ENCODE peak calls at places on chromosome 4, in five cellular contexts. K, F, I, B and M are unnamed samples.
A peak's percentile ranks its signal among the peaks of the same experiment; 100 is the strongest.

GRCh38 chr4:151743128-151743854 is 17.5 kb downstream of the GATB start:
- DNase-seq in K (no peak), F (no peak), I (peak; percentile 35), B (no peak), M (no peak)

GRCh38 chr4:152974732-152975614 is 38.9 kb downstream of the FHDC1 start:
- DNase-seq in F (no peak), B (no peak), I (no peak), K (no peak), M (no peak)

GRCh38 chr4:78205601-78206000 is 148.5 kb downstream of the FRAS1 start:
- DNase-seq in F (no peak), I (no peak), K (no peak), B (no peak), M (no peak)

GRCh38 chr4:137307806-137308205 is 224.5 kb downstream of the PCDH18 start:
- DNase-seq in K (no peak), F (no peak), I (no peak), B (no peak), M (no peak)

GRCh38 chr4:8127051-8127798 is 31.4 kb downstream of the ABLIM2 start:
- DNase-seq in B (no peak), F (no peak), K (no peak), I (no peak), M (no peak)

GRCh38 chr4:86556791-86557415 is 37.2 kb upstream of the PTPN13 start:
- DNase-seq in F (no peak), I (peak; percentile 29), B (no peak), K (no peak), M (no peak)

GRCh38 chr4:105836537-105836936 is 58.7 kb upstream of the NPNT start:
- DNase-seq in F (no peak), I (no peak), B (no peak), K (no peak), M (no peak)

GRCh38 chr4:12949719-12950118 is 534.4 kb downstream of the RAB28 start:
- DNase-seq in K (no peak), F (no peak), I (no peak), B (no peak), M (no peak)

GRCh38 chr4:139913398-139913990 is 240.5 kb downstream of the MAML3 start:
- DNase-seq in I (no peak), F (no peak), B (no peak), K (no peak), M (no peak)

GRCh38 chr4:150211016-150211415 is 132.8 kb downstream of the DCLK2 start:
- DNase-seq in B (no peak), K (no peak), I (no peak), F (no peak), M (no peak)

GRCh38 chr4:1115528-1116293 is 2.3 kb upstream of the RNF212 start:
- DNase-seq in I (no peak), K (no peak), B (no peak), F (no peak), M (no peak)

GRCh38 chr4:53601251-53601764 is 10.0 kb upstream of the LNX1 start:
- DNase-seq in B (peak; percentile 70), I (peak; percentile 45), F (no peak), K (peak; percentile 8), M (no peak)